ENCODE peak calls at places on chromosomes 1 and 21, in six cellular contexts. One of them, this sample, is unnamed.

GRCh38 chr21:45366931-45367401 is 38.0 kb upstream of the COL18A1 start:
- DNase-seq in fibroblast of lung: peak; percentile 97
- DNase-seq in body of pancreas: peak; percentile 58
- DNase-seq in uterus: peak; percentile 91
- DNase-seq in prostate gland: no peak
- DNase-seq in endothelial cell of umbilical vein: peak; percentile 96
- DNase-seq in this sample: peak; percentile 97

GRCh38 chr1:13583592-13583963 is at the start of gene PDPN:
- DNase-seq in prostate gland: no peak
- DNase-seq in uterus: peak; percentile 79
- DNase-seq in body of pancreas: peak; percentile 21
- DNase-seq in endothelial cell of umbilical vein: no peak
- DNase-seq in fibroblast of lung: peak; percentile 75
- DNase-seq in this sample: peak; percentile 42

GRCh38 chr1:26022994-26023393 is 1.4 kb downstream of the EXTL1 start:
- DNase-seq in body of pancreas: no peak
- DNase-seq in uterus: no peak
- DNase-seq in fibroblast of lung: no peak
- DNase-seq in prostate gland: no peak
- DNase-seq in endothelial cell of umbilical vein: no peak
- DNase-seq in this sample: no peak

GRCh38 chr1:156661932-156662587 is 15.1 kb downstream of the NES start:
- DNase-seq in body of pancreas: no peak
- DNase-seq in prostate gland: no peak
- DNase-seq in uterus: no peak
- DNase-seq in fibroblast of lung: peak; percentile 67
- DNase-seq in endothelial cell of umbilical vein: no peak
- DNase-seq in this sample: peak; percentile 60

GRCh38 chr21:43775795-43776430 is at the start of gene CSTB:
- DNase-seq in uterus: peak; percentile 78
- DNase-seq in prostate gland: peak; percentile 79
- DNase-seq in body of pancreas: peak; percentile 84
- DNase-seq in fibroblast of lung: peak; percentile 50
- DNase-seq in endothelial cell of umbilical vein: peak; percentile 68
- DNase-seq in this sample: peak; percentile 62

GRCh38 chr1:46187106-46187869 is 10.9 kb downstream of the POMGNT1 start:
- DNase-seq in uterus: no peak
- DNase-seq in endothelial cell of umbilical vein: no peak
- DNase-seq in fibroblast of lung: no peak
- DNase-seq in body of pancreas: no peak
- DNase-seq in prostate gland: no peak
- DNase-seq in this sample: no peak

GRCh38 chr1:15948600-15949452 is 27.1 kb downstream of the ZBTB17 start:
- DNase-seq in body of pancreas: peak; percentile 54
- DNase-seq in prostate gland: no peak
- DNase-seq in uterus: peak; percentile 85
- DNase-seq in endothelial cell of umbilical vein: peak; percentile 81
- DNase-seq in fibroblast of lung: peak; percentile 98
- DNase-seq in this sample: peak; percentile 97

GRCh38 chr1:81477704-81478103 is 323.0 kb upstream of the ADGRL2 start:
- DNase-seq in uterus: no peak
- DNase-seq in prostate gland: no peak
- DNase-seq in body of pancreas: no peak
- DNase-seq in endothelial cell of umbilical vein: no peak
- DNase-seq in fibroblast of lung: peak; percentile 7
- DNase-seq in this sample: peak; percentile 59

GRCh38 chr1:204258213-204259115 is 44.7 kb upstream of the GOLT1A start:
- DNase-seq in uterus: peak; percentile 60
- DNase-seq in prostate gland: peak; percentile 60
- DNase-seq in endothelial cell of umbilical vein: peak; percentile 69
- DNase-seq in fibroblast of lung: peak; percentile 48
- DNase-seq in body of pancreas: peak; percentile 78
- DNase-seq in this sample: peak; percentile 54

GRCh38 chr1:12144969-12145368 is 21.8 kb upstream of the TNFRSF1B start:
- DNase-seq in fibroblast of lung: no peak
- DNase-seq in body of pancreas: no peak
- DNase-seq in endothelial cell of umbilical vein: no peak
- DNase-seq in prostate gland: no peak
- DNase-seq in uterus: no peak
- DNase-seq in this sample: no peak
- H3K4me3 ChIP-seq in fibroblast of lung: no peak overlapping the region
- H3K4me3 ChIP-seq in body of pancreas: no peak overlapping the region
- H3K4me3 ChIP-seq in endothelial cell of umbilical vein: no peak overlapping the region
- H3K4me3 ChIP-seq in prostate gland: no peak overlapping the region
- H3K4me3 ChIP-seq in uterus: no peak overlapping the region
- H3K4me3 ChIP-seq in this sample: no peak overlapping the region

GRCh38 chr1:236137285-236137852 is 5.0 kb upstream of the GPR137B start:
- DNase-seq in prostate gland: no peak
- DNase-seq in uterus: no peak
- DNase-seq in body of pancreas: no peak
- DNase-seq in endothelial cell of umbilical vein: no peak
- DNase-seq in fibroblast of lung: no peak
- DNase-seq in this sample: no peak
- TF ChIP-seq CTCF in prostate gland: no peak
- TF ChIP-seq CTCF in uterus: no peak
- TF ChIP-seq CTCF in body of pancreas: no peak
- TF ChIP-seq CTCF in endothelial cell of umbilical vein: no peak
- TF ChIP-seq CTCF in fibroblast of lung: no peak
- TF ChIP-seq CTCF in this sample: no peak

GRCh38 chr1:157992813-157993178 is 649 bp upstream of the KIRREL1 start:
- DNase-seq in prostate gland: no peak
- DNase-seq in uterus: no peak
- DNase-seq in fibroblast of lung: no peak
- DNase-seq in endothelial cell of umbilical vein: no peak
- DNase-seq in body of pancreas: no peak
- DNase-seq in this sample: no peak

GRCh38 chr1:157994081-157994581 is 686 bp downstream of the KIRREL1 start:
- DNase-seq in endothelial cell of umbilical vein: peak; percentile 25
- DNase-seq in prostate gland: no peak
- DNase-seq in uterus: no peak
- DNase-seq in body of pancreas: no peak
- DNase-seq in fibroblast of lung: no peak
- DNase-seq in this sample: no peak

GRCh38 chr1:157993179-157994080 is at the start of gene KIRREL1:
- DNase-seq in prostate gland: peak; percentile 44
- DNase-seq in fibroblast of lung: peak; percentile 78
- DNase-seq in uterus: peak; percentile 79
- DNase-seq in body of pancreas: peak; percentile 58
- DNase-seq in endothelial cell of umbilical vein: peak; percentile 74
- DNase-seq in this sample: peak; percentile 76

GRCh38 chr1:157995575-157996169 is 2.2 kb downstream of the KIRREL1 start:
- DNase-seq in fibroblast of lung: no peak
- DNase-seq in body of pancreas: no peak
- DNase-seq in endothelial cell of umbilical vein: no peak
- DNase-seq in prostate gland: no peak
- DNase-seq in uterus: no peak
- DNase-seq in this sample: no peak

DNA sequence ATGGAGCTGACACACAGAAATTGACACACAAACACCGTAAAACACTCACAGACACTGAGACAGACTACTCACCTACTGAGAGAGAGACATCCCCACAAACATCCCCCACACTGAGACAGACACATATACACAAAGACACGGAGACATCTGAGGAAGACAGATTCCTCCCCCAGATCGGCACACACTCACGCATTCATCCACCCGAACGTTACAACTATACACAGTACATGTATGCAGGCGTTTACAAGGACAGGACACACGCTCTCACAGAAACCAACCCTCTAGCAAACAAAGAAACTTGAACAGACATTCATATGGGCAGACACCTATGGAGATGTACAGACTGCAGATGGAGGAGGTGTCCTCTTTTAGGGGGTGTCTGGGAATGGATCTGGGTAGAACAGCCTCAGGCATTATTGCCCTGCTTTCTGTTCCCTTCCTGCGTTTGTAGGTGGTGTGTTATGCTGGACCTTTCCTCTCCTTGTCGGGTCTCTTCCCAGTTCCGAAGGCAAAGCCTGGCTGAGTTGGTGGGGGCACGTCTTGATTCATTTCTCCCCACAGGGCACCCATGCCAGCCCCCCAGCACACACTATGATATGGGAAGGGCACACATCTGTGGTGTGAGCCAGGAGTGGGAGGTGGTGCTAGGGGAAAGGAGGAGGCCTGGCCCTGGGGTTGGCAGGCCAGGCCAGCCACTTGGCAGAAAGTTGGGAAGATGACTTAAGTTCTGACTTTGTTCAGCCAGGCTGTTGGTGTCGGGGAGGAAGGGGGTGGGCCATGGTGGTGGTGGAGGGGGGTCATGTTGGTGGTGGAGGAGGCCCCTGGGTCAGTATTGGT is 1.5 kb downstream of the KIRREL1 start:
- DNase-seq in uterus: peak; percentile 57
- DNase-seq in endothelial cell of umbilical vein: peak; percentile 51
- DNase-seq in fibroblast of lung: peak; percentile 41
- DNase-seq in body of pancreas: no peak
- DNase-seq in prostate gland: no peak
- DNase-seq in this sample: peak; percentile 53
- H3K4me3 ChIP-seq in uterus: peak overlapping the region; percentile 72
- H3K4me3 ChIP-seq in endothelial cell of umbilical vein: peak overlapping the region; percentile 20
- H3K4me3 ChIP-seq in fibroblast of lung: peak overlapping the region; percentile 91
- H3K4me3 ChIP-seq in body of pancreas: no peak overlapping the region
- H3K4me3 ChIP-seq in prostate gland: peak overlapping the region; percentile 59
- H3K4me3 ChIP-seq in this sample: peak overlapping the region; percentile 96

GRCh38 chr1:184310157-184310819 is 76.5 kb upstream of the C1orf21 start:
- DNase-seq in uterus: no peak
- DNase-seq in body of pancreas: peak; percentile 45
- DNase-seq in endothelial cell of umbilical vein: no peak
- DNase-seq in prostate gland: no peak
- DNase-seq in fibroblast of lung: no peak
- DNase-seq in this sample: no peak
- TF ChIP-seq CTCF in uterus: no peak
- TF ChIP-seq CTCF in body of pancreas: peak; percentile 19
- TF ChIP-seq CTCF in endothelial cell of umbilical vein: no peak
- TF ChIP-seq CTCF in prostate gland: no peak
- TF ChIP-seq CTCF in fibroblast of lung: no peak
- TF ChIP-seq CTCF in this sample: no peak

DNA sequence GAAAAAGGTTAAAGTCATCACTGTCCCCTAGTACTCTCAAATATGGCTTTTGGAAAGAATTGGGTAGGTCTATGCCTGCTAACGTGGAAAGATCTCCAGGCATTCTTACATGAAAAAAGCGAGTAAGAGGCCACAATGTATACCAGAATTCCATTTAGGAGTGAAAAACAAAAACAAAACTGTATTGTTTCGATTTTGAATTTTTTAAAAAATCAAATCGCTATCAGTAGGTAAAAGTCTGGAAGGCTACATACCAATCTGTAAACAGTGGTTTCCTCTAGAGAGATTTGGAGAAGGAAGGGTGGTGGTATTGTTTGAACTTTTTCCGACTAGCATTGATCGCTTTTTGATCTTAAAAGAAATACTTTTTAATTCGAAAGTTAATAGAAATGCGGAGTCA is 55.9 kb downstream of the RRAGC start:
- DNase-seq in body of pancreas: no peak
- DNase-seq in uterus: no peak
- DNase-seq in prostate gland: no peak
- DNase-seq in endothelial cell of umbilical vein: peak; percentile 9
- DNase-seq in fibroblast of lung: peak; percentile 11
- DNase-seq in this sample: no peak
- H3K4me3 ChIP-seq in body of pancreas: no peak overlapping the region
- H3K4me3 ChIP-seq in uterus: no peak overlapping the region
- H3K4me3 ChIP-seq in prostate gland: no peak overlapping the region
- H3K4me3 ChIP-seq in endothelial cell of umbilical vein: peak overlapping the region; percentile 41
- H3K4me3 ChIP-seq in fibroblast of lung: peak overlapping the region; percentile 15
- H3K4me3 ChIP-seq in this sample: no peak overlapping the region

DNA sequence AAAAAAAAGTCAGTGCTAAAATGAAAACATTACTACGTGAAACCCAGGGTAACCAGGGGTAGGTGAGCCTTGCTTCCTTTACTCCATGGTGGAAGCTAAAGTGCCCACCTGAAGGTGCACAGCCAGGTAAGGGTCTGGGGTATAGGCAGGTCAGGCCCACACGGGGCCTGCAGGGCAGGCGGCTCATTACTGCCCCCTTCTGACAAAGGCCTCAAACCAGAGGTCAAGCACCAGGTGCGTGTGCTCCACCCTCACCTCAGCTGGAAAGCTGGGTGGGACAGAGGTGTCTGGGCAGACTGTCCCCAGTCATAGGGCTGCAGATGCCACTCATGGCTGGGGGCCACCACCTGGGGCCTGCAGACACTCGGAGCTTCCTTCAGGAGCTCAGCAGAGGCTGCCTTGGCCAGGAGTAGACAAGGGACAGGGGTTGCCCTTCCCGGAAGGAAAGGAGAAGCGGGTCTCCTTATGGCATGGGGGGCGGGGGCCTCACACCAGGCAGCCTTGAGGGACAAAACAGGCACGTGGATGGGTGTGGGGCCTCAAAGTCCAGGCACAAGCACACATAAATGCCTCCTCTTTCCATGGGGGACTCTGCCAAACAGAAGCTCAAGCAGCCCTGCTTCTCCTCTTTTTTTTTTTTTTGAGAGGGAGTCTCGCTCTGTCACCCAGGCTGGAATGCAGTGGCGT is 36.2 kb downstream of the ACOT7 start:
- DNase-seq in uterus: no peak
- DNase-seq in endothelial cell of umbilical vein: no peak
- DNase-seq in prostate gland: no peak
- DNase-seq in body of pancreas: no peak
- DNase-seq in fibroblast of lung: no peak
- DNase-seq in this sample: no peak
- TF ChIP-seq CTCF in uterus: no peak
- TF ChIP-seq CTCF in endothelial cell of umbilical vein: no peak
- TF ChIP-seq CTCF in prostate gland: no peak
- TF ChIP-seq CTCF in body of pancreas: no peak
- TF ChIP-seq CTCF in fibroblast of lung: no peak
- TF ChIP-seq CTCF in this sample: no peak

GRCh38 chr1:165392634-165393571 is 36.4 kb upstream of the LMX1A start:
- DNase-seq in fibroblast of lung: peak; percentile 93
- DNase-seq in uterus: peak; percentile 82
- DNase-seq in endothelial cell of umbilical vein: peak; percentile 67
- DNase-seq in body of pancreas: peak; percentile 75
- DNase-seq in prostate gland: peak; percentile 64
- DNase-seq in this sample: peak; percentile 90
- H3K4me3 ChIP-seq in fibroblast of lung: no peak overlapping the region
- H3K4me3 ChIP-seq in uterus: no peak overlapping the region
- H3K4me3 ChIP-seq in endothelial cell of umbilical vein: no peak overlapping the region
- H3K4me3 ChIP-seq in body of pancreas: no peak overlapping the region
- H3K4me3 ChIP-seq in prostate gland: no peak overlapping the region
- H3K4me3 ChIP-seq in this sample: no peak overlapping the region

GRCh38 chr1:28887418-28887834 is 26.9 kb upstream of the EPB41 start:
- DNase-seq in uterus: peak; percentile 27
- DNase-seq in fibroblast of lung: no peak
- DNase-seq in endothelial cell of umbilical vein: no peak
- DNase-seq in body of pancreas: peak; percentile 55
- DNase-seq in prostate gland: no peak
- DNase-seq in this sample: no peak
- TF ChIP-seq CTCF in uterus: no peak
- TF ChIP-seq CTCF in fibroblast of lung: no peak
- TF ChIP-seq CTCF in endothelial cell of umbilical vein: no peak
- TF ChIP-seq CTCF in body of pancreas: no peak
- TF ChIP-seq CTCF in prostate gland: no peak
- TF ChIP-seq CTCF in this sample: no peak

This sample was measured in cardiac fibroblast.